ENCODE peak calls at places on chromosomes 5 and 9, in four cellular contexts. B is upper lobe of left lung, X is sigmoid colon, E is endothelial cell of umbilical vein. N is an unnamed sample.

GRCh38 chr5:168747987-168748777 is 169.0 kb upstream of the PANK3 start:
- DNase-seq in B (peak; percentile 38), E (no peak), X (no peak), N (no peak)

GRCh38 chr5:116595498-116595897 is 20.9 kb upstream of the SEMA6A start:
- DNase-seq in B (no peak), X (no peak), E (no peak), N (no peak)

GRCh38 chr5:129118405-129118804 is 23.9 kb downstream of the ISOC1 start:
- DNase-seq in X (no peak), B (no peak), E (no peak), N (no peak)

GRCh38 chr5:115873392-115873791 is 31.7 kb downstream of the AP3S1 start:
- DNase-seq in B (no peak), E (peak; percentile 44), X (no peak), N (no peak)

GRCh38 chr5:134784946-134785620 is 26.5 kb downstream of the DDX46 start:
- DNase-seq in X (no peak), E (peak; percentile 12), B (no peak), N (no peak)

GRCh38 chr5:98769006-98769255 is 4.5 kb upstream of the RGMB start:
- DNase-seq in X (no peak), B (no peak), E (no peak), N (no peak)

GRCh38 chr9:123107639-123108285 is 74.3 kb downstream of the GPR21 start:
- DNase-seq in B (no peak), E (no peak), X (no peak), N (no peak)

GRCh38 chr5:159902444-159903121 is 13.7 kb upstream of the ADRA1B start:
- DNase-seq in X (no peak), B (peak; percentile 37), E (no peak), N (no peak)

GRCh38 chr5:176835918-176836317 is 25.6 kb downstream of the UNC5A start:
- DNase-seq in E (no peak), B (no peak), X (no peak), N (no peak)

GRCh38 chr5:137158691-137159090 is 340.4 kb downstream of the SPOCK1 start:
- DNase-seq in X (no peak), B (no peak), E (no peak), N (no peak)

GRCh38 chr5:160159991-160160826 is 41.0 kb upstream of the PWWP2A start:
- DNase-seq in X (no peak), B (no peak), E (no peak), N (no peak)

GRCh38 chr5:43281840-43282658 is 31.2 kb downstream of the HMGCS1 start:
- DNase-seq in E (no peak), X (no peak), B (no peak), N (no peak)

GRCh38 chr5:137836997-137837396 is 30.7 kb upstream of the MYOT start:
- DNase-seq in E (no peak), B (no peak), X (no peak), N (no peak)

GRCh38 chr5:149913449-149914419 is 30.9 kb downstream of the PDE6A start:
- DNase-seq in X (no peak), E (peak; percentile 61), B (no peak), N (no peak)

GRCh38 chr9:631596-631995 is 209.9 kb upstream of the DMRT1 start:
- DNase-seq in B (no peak), X (no peak), E (no peak), N (no peak)

GRCh38 chr9:129332581-129332980 is 154.5 kb upstream of the IER5L start:
- DNase-seq in X (no peak), B (no peak), E (no peak), N (no peak)

GRCh38 chr5:14790220-14790619 is 81.4 kb downstream of the ANKH start:
- DNase-seq in B (no peak), E (peak; percentile 42), X (no peak), N (no peak)

GRCh38 chr5:52811067-52811749 is 23.5 kb downstream of the ITGA1 start:
- DNase-seq in X (peak; percentile 64), B (peak; percentile 57), E (no peak), N (no peak)

GRCh38 chr5:156479864-156480263 is 152.9 kb downstream of the SGCD start:
- DNase-seq in B (no peak), E (no peak), X (no peak), N (peak; percentile 62)

DNA sequence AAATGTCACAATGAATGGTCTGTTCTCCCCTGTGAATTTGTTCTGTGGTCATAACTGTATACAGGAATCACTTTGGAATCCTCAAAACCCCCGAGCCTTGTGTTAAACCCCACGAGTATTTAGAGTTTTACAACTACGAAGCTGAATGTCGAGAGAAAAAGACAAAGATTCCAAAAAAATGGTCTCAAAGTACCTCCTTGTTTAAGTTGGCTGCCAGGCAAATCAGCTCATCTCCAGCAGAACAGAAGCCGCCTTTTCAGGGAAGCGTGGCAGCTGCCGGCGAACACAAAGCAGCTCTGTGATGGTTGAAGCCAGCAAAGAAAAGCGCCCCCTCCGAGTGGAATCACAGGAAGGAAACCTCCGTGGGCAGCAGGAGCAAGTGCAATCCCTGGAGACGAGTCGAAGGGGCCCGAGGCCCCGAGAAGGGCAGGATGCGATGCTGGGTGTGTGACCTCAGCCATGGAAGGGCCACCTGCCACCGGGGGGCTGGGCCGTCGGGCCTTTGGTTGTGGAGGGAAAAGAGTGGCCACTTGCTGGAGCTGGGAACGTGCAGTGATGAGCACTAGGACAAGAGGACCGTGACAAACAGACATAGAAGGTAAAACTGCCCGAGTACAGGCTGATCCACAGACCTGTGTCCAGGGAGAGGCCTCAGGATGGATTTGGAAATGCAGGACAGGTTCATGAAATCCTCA is 706.4 kb downstream of the SEMA5A start:
- DNase-seq in B (no peak), X (no peak), E (no peak), N (no peak)
- H3K9me3 ChIP-seq in B (no peaks in the 10 kb centered on the region), X (no peaks in the 10 kb centered on the region), E (no peaks in the 10 kb centered on the region), N (no peaks in the 10 kb centered on the region)

GRCh38 chr9:121267689-121268597 is at the start of gene GSN:
- DNase-seq in E (peak; percentile 68), B (peak; percentile 89), X (peak; percentile 94), N (peak; percentile 88)
- TF ChIP-seq POLR2AphosphoS5 in E (peak; percentile 32), B (peak; percentile 85), X (peak; percentile 95), N (no peak)

DNA sequence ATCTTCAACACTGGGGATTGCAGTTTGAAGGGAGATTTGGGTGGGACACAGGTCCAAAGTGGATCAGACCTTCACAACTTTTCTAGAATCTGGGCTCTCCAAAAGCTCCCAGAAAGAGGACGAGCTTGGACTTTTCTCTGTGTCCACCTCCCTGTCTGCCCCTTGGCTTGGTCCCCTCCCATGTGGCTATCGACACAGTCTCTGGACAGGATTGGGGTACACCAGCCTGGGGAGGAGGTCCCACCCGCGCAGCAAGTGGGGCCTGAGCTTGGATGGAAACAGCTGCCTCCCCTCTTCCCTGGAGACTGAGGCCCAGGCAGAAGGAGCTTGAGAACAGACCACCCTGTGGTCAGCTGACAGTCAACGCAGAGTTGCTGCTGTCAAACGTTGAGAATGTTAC is 84.6 kb upstream of the FCN1 start:
- DNase-seq in X (no peak), E (no peak), B (no peak), N (no peak)
- H3K9me3 ChIP-seq in X (peaks cover 4% of the 10 kb centered on the region), E (peaks cover 3% of the 10 kb centered on the region), B (peaks cover 16% of the 10 kb centered on the region), N (no peaks in the 10 kb centered on the region)

DNA sequence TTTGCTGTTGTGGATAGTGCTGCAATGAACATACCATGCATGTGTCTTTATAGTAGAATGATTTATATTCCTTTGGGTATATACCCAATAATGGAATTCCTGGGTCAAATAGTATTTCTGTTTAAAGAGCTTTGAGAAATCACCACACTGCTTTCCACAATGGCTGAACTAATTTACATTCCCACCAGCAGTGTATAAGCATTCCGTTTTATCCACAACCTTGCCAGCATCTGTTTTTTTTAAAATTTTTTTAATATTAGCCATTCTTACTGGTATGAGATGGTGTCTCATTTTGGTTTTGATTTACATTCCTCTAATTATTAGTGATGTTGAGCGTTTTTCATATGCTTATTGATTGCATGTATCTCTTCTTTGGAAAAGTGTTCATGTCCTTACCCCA is 15.4 kb upstream of the TARS1 start:
- DNase-seq in X (no peak), E (no peak), B (no peak), N (no peak)
- TF ChIP-seq POLR2AphosphoS5 in X (no peak), E (no peak), B (no peak), N (no peak)

GRCh38 chr9:136235709-136236455 is 9.7 kb downstream of the QSOX2 start:
- DNase-seq in B (no peak), X (no peak), E (no peak), N (no peak)

GRCh38 chr9:136239963-136240330 is 5.7 kb downstream of the QSOX2 start:
- DNase-seq in B (no peak), X (no peak), E (no peak), N (no peak)

GRCh38 chr9:136237486-136238341 is 7.9 kb downstream of the QSOX2 start:
- DNase-seq in X (no peak), E (no peak), B (no peak), N (no peak)

GRCh38 chr9:136239135-136239962 is 6.3 kb downstream of the QSOX2 start:
- DNase-seq in E (no peak), X (no peak), B (no peak), N (no peak)

DNA sequence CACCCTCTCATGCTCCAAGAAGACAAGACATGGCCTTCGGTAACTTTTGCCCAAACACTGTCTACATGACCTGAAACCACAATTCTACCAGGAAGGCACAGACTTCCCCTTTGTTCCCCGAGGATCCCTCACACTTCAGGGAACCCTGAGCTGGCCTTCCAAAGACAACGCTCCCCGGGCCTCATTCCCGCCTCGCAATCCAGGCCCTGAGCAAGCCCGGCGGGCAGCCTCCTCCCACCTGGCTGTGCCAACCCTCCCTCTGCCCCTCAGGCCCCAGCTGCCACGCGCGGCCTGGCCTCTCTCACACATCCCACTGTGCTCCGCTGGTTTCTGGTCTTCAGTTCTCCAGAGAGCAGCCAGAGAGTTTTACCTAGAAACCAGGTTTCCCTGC is 7.3 kb downstream of the QSOX2 start:
- DNase-seq in B (no peak), X (no peak), E (no peak), N (no peak)
- H3K9me3 ChIP-seq in B (no peaks in the 10 kb centered on the region), X (no peaks in the 10 kb centered on the region), E (no peaks in the 10 kb centered on the region), N (no peaks in the 10 kb centered on the region)